ENCODE peak calls at places on chromosomes 5 and 9, in five cellular contexts. H is HepG2; V is heart right ventricle; Z is uterus; X is CD8-positive, alpha-beta T cell. W is an unnamed sample. For H3K27me3 and H3K4me1, the result is how much of the 10 kb centered on the place peaks cover.

GRCh38 chr5:16894236-16895057 is 41.6 kb downstream of the MYO10 start:
- DNase-seq in H (peak), V (no peak), Z (no peak), X (no peak), W (no peak)

GRCh38 chr5:172429201-172429940 is 25.0 kb downstream of the SH3PXD2B start:
- DNase-seq in H (no peak), V (no peak), Z (peak), X (no peak), W (no peak)

GRCh38 chr5:127492854-127493738 is 24.3 kb upstream of the PRRC1 start:
- DNase-seq in H (peak), V (no peak), Z (no peak), X (no peak), W (no peak)

GRCh38 chr5:176542596-176543427 is 5.6 kb upstream of the RNF44 start:
- DNase-seq in H (no peak), V (peak), Z (no peak), X (no peak), W (no peak)

GRCh38 chr9:85723220-85723619 is 18.5 kb downstream of the AGTPBP1 start:
- DNase-seq in H (peak), V (peak), Z (no peak), X (peak), W (peak)

GRCh38 chr5:15601274-15601673 is 101.3 kb downstream of the FBXL7 start:
- DNase-seq in H (no peak), V (no peak), Z (no peak), X (no peak), W (no peak)

GRCh38 chr9:80586786-80587185 is 1015.0 kb downstream of the TLE4 start:
- DNase-seq in H (no peak), V (no peak), Z (no peak), X (no peak), W (no peak)

GRCh38 chr5:78907255-78907886 is 77.7 kb downstream of the ARSB start:
- DNase-seq in H (no peak), V (no peak), Z (peak), X (no peak), W (peak)

GRCh38 chr9:98182069-98182820 is 10.2 kb downstream of the CORO2A start:
- DNase-seq in H (no peak), V (no peak), Z (no peak), X (no peak), W (no peak)

GRCh38 chr5:126098330-126099017 is 324.7 kb upstream of the GRAMD2B start:
- DNase-seq in H (no peak), V (no peak), Z (no peak), X (no peak), W (no peak)

GRCh38 chr5:142888469-142889085 is 118.4 kb downstream of the ARHGAP26 start:
- DNase-seq in H (peak), V (no peak), Z (peak), X (no peak), W (no peak)

GRCh38 chr9:36597412-36598178 is 24.9 kb downstream of the MELK start:
- DNase-seq in H (peak), V (no peak), Z (no peak), X (no peak), W (no peak)

GRCh38 chr9:115106001-115106400 is 12.0 kb downstream of the TNC start:
- DNase-seq in H (peak), V (no peak), Z (no peak), X (no peak), W (no peak)

GRCh38 chr5:88248094-88248493 is 20.6 kb downstream of the TMEM161B start:
- DNase-seq in H (no peak), V (no peak), Z (no peak), X (no peak), W (no peak)

GRCh38 chr5:53027913-53028312 is 38.8 kb downstream of the ITGA2 start:
- DNase-seq in H (no peak), V (peak), Z (peak), X (no peak), W (peak)

GRCh38 chr5:139733698-139734491 is 61.7 kb upstream of the PSD2 start:
- DNase-seq in H (peak), V (no peak), Z (no peak), X (no peak), W (no peak)

GRCh38 chr9:116394753-116395408 is 241.3 kb downstream of the PAPPA start:
- DNase-seq in H (no peak), V (no peak), Z (no peak), X (no peak), W (no peak)

GRCh38 chr5:14513266-14513665 is 68.3 kb upstream of the OTULINL start:
- DNase-seq in H (no peak), V (no peak), Z (no peak), X (no peak), W (no peak)

GRCh38 chr5:113678924-113679575 is 165.6 kb downstream of the YTHDC2 start:
- DNase-seq in H (peak), V (no peak), Z (no peak), X (no peak), W (no peak)

GRCh38 chr9:120900821-120901220 is 23.8 kb upstream of the PHF19 start:
- DNase-seq in H (no peak), V (no peak), Z (no peak), X (no peak), W (no peak)

GRCh38 chr9:133474215-133474614 is 4.7 kb downstream of the SLC2A6 start:
- DNase-seq in H (no peak), V (no peak), Z (no peak), X (no peak), W (no peak)

GRCh38 chr9:32395483-32396216 is 11.2 kb downstream of the ACO1 start:
- DNase-seq in H (no peak), V (peak), Z (peak), X (no peak), W (peak)

GRCh38 chr5:218457-219289 is 553 bp downstream of the SDHA start:
- DNase-seq in H (peak), V (peak), Z (peak), X (peak), W (peak)

GRCh38 chr9:7153566-7153965 is 395.8 kb downstream of the KDM4C start:
- DNase-seq in H (peak), V (no peak), Z (no peak), X (no peak), W (no peak)

GRCh38 chr9:126915281-126915816 is 767 bp downstream of the RALGPS1 start:
- DNase-seq in H (no peak), V (peak), Z (peak), X (peak), W (no peak)

DNA sequence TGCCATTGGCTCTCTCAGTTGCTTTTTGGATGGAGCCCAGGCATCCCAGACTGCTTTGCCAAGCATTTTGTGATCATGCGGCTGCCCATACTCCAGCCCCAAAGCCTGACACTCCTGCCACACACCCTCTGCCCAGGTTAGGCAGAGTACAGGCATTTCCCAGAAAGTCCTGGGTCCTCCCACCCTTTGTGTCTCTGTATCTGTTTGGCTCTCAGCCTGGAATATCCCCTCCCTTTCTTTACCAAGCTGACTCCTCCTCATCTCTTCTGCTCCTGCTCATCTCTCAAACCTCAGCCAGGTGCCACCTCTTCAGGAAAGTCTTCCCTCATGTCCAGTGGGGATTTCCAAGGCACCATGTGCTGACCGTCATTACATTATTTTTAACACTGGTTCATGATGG is 14.3 kb upstream of the SH3RF2 start:
- DNase-seq in H (no peak), V (no peak), Z (no peak), X (no peak), W (no peak)
- H3K27me3 ChIP-seq in H (under half), V (under half), Z (under half), X (under half), W (under half)

GRCh38 chr9:20349568-20349967 is 272.7 kb downstream of the MLLT3 start:
- DNase-seq in H (no peak), V (no peak), Z (no peak), X (no peak), W (no peak)
- TF ChIP-seq CTCF in H (no peak), V (no peak), Z (no peak), X (no peak), W (no peak)

DNA sequence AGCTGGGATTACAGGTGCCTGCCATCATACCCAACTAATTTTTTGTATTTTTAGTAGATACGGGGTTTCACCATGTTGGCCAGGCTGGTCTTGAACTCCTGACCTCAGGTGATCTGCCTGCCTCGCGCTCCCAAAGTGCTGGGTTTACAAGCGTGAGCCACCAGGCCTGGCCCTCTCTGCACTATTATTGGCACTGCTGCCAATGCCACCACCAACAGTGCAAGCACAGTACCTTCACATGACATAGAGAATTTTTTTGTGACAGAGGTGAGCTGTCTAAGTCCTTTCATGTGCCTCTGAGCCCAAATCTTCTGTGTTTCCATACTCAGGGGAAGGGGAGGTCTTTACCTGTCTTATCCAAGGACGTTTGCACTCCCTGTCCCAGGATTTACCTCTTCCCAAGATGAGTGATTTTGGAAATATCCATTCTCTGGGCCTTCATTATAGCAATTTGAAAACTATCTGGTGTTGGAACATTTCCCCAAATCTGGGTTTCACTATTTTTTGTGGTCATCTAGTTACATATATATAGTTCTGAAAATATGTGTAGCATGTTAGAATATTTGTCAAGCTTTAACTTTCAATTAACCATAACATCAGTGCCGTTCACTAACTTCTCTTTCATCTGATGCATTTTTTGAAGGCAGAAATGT is 5.4 kb upstream of the CD180 start:
- DNase-seq in H (no peak), V (no peak), Z (no peak), X (no peak), W (no peak)
- H3K4me1 ChIP-seq in H (under half), V (under half), Z (under half), X (half or more), W (under half)

DNA sequence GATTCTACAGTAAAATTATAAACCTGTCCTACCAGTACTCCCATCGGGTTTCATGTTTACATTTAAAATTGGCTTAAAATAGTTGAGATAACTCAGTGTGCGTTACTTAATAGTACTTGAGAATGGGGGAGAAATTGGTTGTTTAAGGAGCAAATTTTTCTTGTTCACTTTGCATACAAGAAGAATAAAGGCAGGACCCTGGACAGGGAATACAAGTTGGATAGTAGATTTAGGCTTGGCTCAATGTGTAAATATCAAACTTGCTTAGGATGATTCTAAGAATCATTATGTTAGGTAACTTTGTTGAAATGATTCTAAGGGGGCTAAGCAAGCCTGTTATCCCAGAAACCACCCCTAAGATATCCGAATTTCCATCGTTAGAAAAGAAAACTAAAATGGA is 448.3 kb upstream of the TLE4 start:
- DNase-seq in H (no peak), V (no peak), Z (no peak), X (no peak), W (no peak)
- H3K27me3 ChIP-seq in H (under half), V (under half), Z (under half), X (under half), W (under half)

W was measured in heart left ventricle.